ENCODE peak calls at places on chromosomes 16 and 17, in four cellular contexts. One of them, this sample, is unnamed.

GRCh38 chr16:65663774-65664173 is 541.9 kb upstream of the CDH11 start:
- DNase-seq in NK-92 treated with Interleukin-12 subunit alpha and Interleukin-12 subunit beta, amount 100 ng/mL, for 24 hours: no peak
- DNase-seq in CD8-positive, alpha-beta T cell: no peak
- DNase-seq in Peyer's patch: no peak
- DNase-seq in this sample: peak

GRCh38 chr16:57303021-57303909 is 18.8 kb upstream of the PLLP start:
- DNase-seq in NK-92 treated with Interleukin-12 subunit alpha and Interleukin-12 subunit beta, amount 100 ng/mL, for 24 hours: no peak
- DNase-seq in CD8-positive, alpha-beta T cell: no peak
- DNase-seq in Peyer's patch: no peak
- DNase-seq in this sample: no peak

GRCh38 chr17:3712811-3713463 is 10.8 kb upstream of the HASPIN start:
- DNase-seq in Peyer's patch: no peak
- DNase-seq in CD8-positive, alpha-beta T cell: no peak
- DNase-seq in NK-92 treated with Interleukin-12 subunit alpha and Interleukin-12 subunit beta, amount 100 ng/mL, for 24 hours: no peak
- DNase-seq in this sample: no peak

GRCh38 chr16:19386555-19386954 is 31.1 kb upstream of the TMC5 start:
- DNase-seq in NK-92 treated with Interleukin-12 subunit alpha and Interleukin-12 subunit beta, amount 100 ng/mL, for 24 hours: no peak
- DNase-seq in CD8-positive, alpha-beta T cell: no peak
- DNase-seq in Peyer's patch: peak
- DNase-seq in this sample: no peak

GRCh38 chr16:73047536-73048291 is at the start of gene ZFHX3:
- DNase-seq in Peyer's patch: peak
- DNase-seq in CD8-positive, alpha-beta T cell: no peak
- DNase-seq in NK-92 treated with Interleukin-12 subunit alpha and Interleukin-12 subunit beta, amount 100 ng/mL, for 24 hours: no peak
- DNase-seq in this sample: peak

GRCh38 chr17:71527311-71527710 is 593.5 kb upstream of the SOX9 start:
- DNase-seq in NK-92 treated with Interleukin-12 subunit alpha and Interleukin-12 subunit beta, amount 100 ng/mL, for 24 hours: no peak
- DNase-seq in Peyer's patch: no peak
- DNase-seq in CD8-positive, alpha-beta T cell: no peak
- DNase-seq in this sample: peak

GRCh38 chr16:84841787-84842300 is 22.1 kb downstream of the CRISPLD2 start:
- DNase-seq in Peyer's patch: peak
- DNase-seq in CD8-positive, alpha-beta T cell: no peak
- DNase-seq in NK-92 treated with Interleukin-12 subunit alpha and Interleukin-12 subunit beta, amount 100 ng/mL, for 24 hours: no peak
- DNase-seq in this sample: no peak

GRCh38 chr16:81902025-81902424 is 109.2 kb downstream of the SDR42E1 start:
- DNase-seq in NK-92 treated with Interleukin-12 subunit alpha and Interleukin-12 subunit beta, amount 100 ng/mL, for 24 hours: no peak
- DNase-seq in Peyer's patch: no peak
- DNase-seq in CD8-positive, alpha-beta T cell: no peak
- DNase-seq in this sample: no peak

GRCh38 chr17:29732613-29733012 is 109.9 kb upstream of the CORO6 start:
- DNase-seq in Peyer's patch: no peak
- DNase-seq in CD8-positive, alpha-beta T cell: no peak
- DNase-seq in NK-92 treated with Interleukin-12 subunit alpha and Interleukin-12 subunit beta, amount 100 ng/mL, for 24 hours: no peak
- DNase-seq in this sample: peak

GRCh38 chr16:54048994-54049929 is 237.3 kb downstream of the IRX3 start:
- DNase-seq in NK-92 treated with Interleukin-12 subunit alpha and Interleukin-12 subunit beta, amount 100 ng/mL, for 24 hours: no peak
- DNase-seq in CD8-positive, alpha-beta T cell: no peak
- DNase-seq in Peyer's patch: no peak
- DNase-seq in this sample: no peak

GRCh38 chr16:11757671-11758545 is 15.3 kb upstream of the TXNDC11 start:
- DNase-seq in NK-92 treated with Interleukin-12 subunit alpha and Interleukin-12 subunit beta, amount 100 ng/mL, for 24 hours: no peak
- DNase-seq in Peyer's patch: peak
- DNase-seq in CD8-positive, alpha-beta T cell: no peak
- DNase-seq in this sample: no peak

GRCh38 chr17:27224526-27225315 is 69.2 kb upstream of the WSB1 start:
- DNase-seq in Peyer's patch: no peak
- DNase-seq in NK-92 treated with Interleukin-12 subunit alpha and Interleukin-12 subunit beta, amount 100 ng/mL, for 24 hours: no peak
- DNase-seq in CD8-positive, alpha-beta T cell: no peak
- DNase-seq in this sample: peak

GRCh38 chr17:83176956-83177583 is 97.7 kb downstream of the METRNL start:
- DNase-seq in Peyer's patch: no peak
- DNase-seq in NK-92 treated with Interleukin-12 subunit alpha and Interleukin-12 subunit beta, amount 100 ng/mL, for 24 hours: no peak
- DNase-seq in CD8-positive, alpha-beta T cell: no peak
- DNase-seq in this sample: no peak

GRCh38 chr17:83053021-83053778 is 26.2 kb upstream of the METRNL start:
- DNase-seq in Peyer's patch: peak
- DNase-seq in CD8-positive, alpha-beta T cell: no peak
- DNase-seq in NK-92 treated with Interleukin-12 subunit alpha and Interleukin-12 subunit beta, amount 100 ng/mL, for 24 hours: no peak
- DNase-seq in this sample: no peak

GRCh38 chr17:75996665-75997590 is 3.7 kb upstream of the CDK3 start:
- DNase-seq in NK-92 treated with Interleukin-12 subunit alpha and Interleukin-12 subunit beta, amount 100 ng/mL, for 24 hours: no peak
- DNase-seq in Peyer's patch: peak
- DNase-seq in CD8-positive, alpha-beta T cell: no peak
- DNase-seq in this sample: peak

GRCh38 chr17:68101992-68102758 is 66.6 kb downstream of the KPNA2 start:
- DNase-seq in CD8-positive, alpha-beta T cell: no peak
- DNase-seq in Peyer's patch: peak
- DNase-seq in NK-92 treated with Interleukin-12 subunit alpha and Interleukin-12 subunit beta, amount 100 ng/mL, for 24 hours: no peak
- DNase-seq in this sample: no peak

GRCh38 chr16:15996432-15997109 is 47.2 kb downstream of the ABCC1 start:
- DNase-seq in NK-92 treated with Interleukin-12 subunit alpha and Interleukin-12 subunit beta, amount 100 ng/mL, for 24 hours: no peak
- DNase-seq in CD8-positive, alpha-beta T cell: no peak
- DNase-seq in Peyer's patch: no peak
- DNase-seq in this sample: peak

GRCh38 chr16:12906271-12906670 is 4.9 kb downstream of the SHISA9 start:
- DNase-seq in CD8-positive, alpha-beta T cell: no peak
- DNase-seq in Peyer's patch: no peak
- DNase-seq in NK-92 treated with Interleukin-12 subunit alpha and Interleukin-12 subunit beta, amount 100 ng/mL, for 24 hours: no peak
- DNase-seq in this sample: no peak

GRCh38 chr16:50444546-50444945 is 75.8 kb upstream of the BRD7 start:
- DNase-seq in CD8-positive, alpha-beta T cell: no peak
- DNase-seq in Peyer's patch: no peak
- DNase-seq in NK-92 treated with Interleukin-12 subunit alpha and Interleukin-12 subunit beta, amount 100 ng/mL, for 24 hours: no peak
- DNase-seq in this sample: no peak